ENCODE peak calls at places on chromosomes 12 and 14, in nine cellular contexts. One of them, this sample, is unnamed.

GRCh38 chr12:67681145-67681778 is 32.7 kb downstream of the DYRK2 start:
- DNase-seq in A549: peak
- DNase-seq in fibroblast of pulmonary artery: peak
- DNase-seq in fibroblast of lung: peak
- DNase-seq in ovary: no peak
- DNase-seq in tibial nerve: no peak
- DNase-seq in epithelial cell of esophagus: peak
- DNase-seq in suprapubic skin: no peak
- DNase-seq in astrocyte of the spinal cord: peak
- DNase-seq in this sample: peak

GRCh38 chr12:2138294-2138693 is 85.5 kb downstream of the CACNA1C start:
- DNase-seq in A549: no peak
- DNase-seq in fibroblast of pulmonary artery: no peak
- DNase-seq in fibroblast of lung: no peak
- DNase-seq in ovary: no peak
- DNase-seq in tibial nerve: no peak
- DNase-seq in epithelial cell of esophagus: no peak
- DNase-seq in suprapubic skin: peak
- DNase-seq in astrocyte of the spinal cord: no peak
- DNase-seq in this sample: no peak

GRCh38 chr12:107440596-107440995 is 245.0 kb upstream of the PWP1 start:
- DNase-seq in A549: no peak
- DNase-seq in fibroblast of pulmonary artery: no peak
- DNase-seq in fibroblast of lung: no peak
- DNase-seq in ovary: no peak
- DNase-seq in tibial nerve: no peak
- DNase-seq in epithelial cell of esophagus: no peak
- DNase-seq in suprapubic skin: no peak
- DNase-seq in astrocyte of the spinal cord: no peak
- DNase-seq in this sample: no peak

GRCh38 chr12:2052861-2053674 is at the start of gene CACNA1C:
- DNase-seq in A549: peak
- DNase-seq in fibroblast of pulmonary artery: peak
- DNase-seq in fibroblast of lung: peak
- DNase-seq in ovary: peak
- DNase-seq in tibial nerve: peak
- DNase-seq in epithelial cell of esophagus: peak
- DNase-seq in suprapubic skin: no peak
- DNase-seq in astrocyte of the spinal cord: peak
- DNase-seq in this sample: no peak

GRCh38 chr12:28144532-28144931 is 45.7 kb upstream of the CCDC91 start:
- DNase-seq in A549: no peak
- DNase-seq in fibroblast of pulmonary artery: no peak
- DNase-seq in fibroblast of lung: no peak
- DNase-seq in ovary: no peak
- DNase-seq in tibial nerve: no peak
- DNase-seq in epithelial cell of esophagus: no peak
- DNase-seq in suprapubic skin: no peak
- DNase-seq in astrocyte of the spinal cord: no peak
- DNase-seq in this sample: no peak

GRCh38 chr14:36973806-36974442 is 198.5 kb downstream of the SLC25A21 start:
- DNase-seq in A549: peak
- DNase-seq in fibroblast of pulmonary artery: peak
- DNase-seq in fibroblast of lung: peak
- DNase-seq in ovary: no peak
- DNase-seq in tibial nerve: no peak
- DNase-seq in epithelial cell of esophagus: peak
- DNase-seq in suprapubic skin: no peak
- DNase-seq in astrocyte of the spinal cord: peak
- DNase-seq in this sample: no peak

GRCh38 chr14:68384335-68384734 is 408.5 kb downstream of the ZFP36L1 start:
- DNase-seq in A549: no peak
- DNase-seq in fibroblast of pulmonary artery: peak
- DNase-seq in fibroblast of lung: peak
- DNase-seq in ovary: no peak
- DNase-seq in tibial nerve: no peak
- DNase-seq in epithelial cell of esophagus: peak
- DNase-seq in suprapubic skin: no peak
- DNase-seq in astrocyte of the spinal cord: no peak
- DNase-seq in this sample: no peak

GRCh38 chr12:104276192-104277131 is 27.1 kb upstream of the EID3 start:
- DNase-seq in A549: peak
- DNase-seq in fibroblast of pulmonary artery: no peak
- DNase-seq in fibroblast of lung: no peak
- DNase-seq in ovary: no peak
- DNase-seq in tibial nerve: no peak
- DNase-seq in epithelial cell of esophagus: no peak
- DNase-seq in suprapubic skin: no peak
- DNase-seq in astrocyte of the spinal cord: no peak
- DNase-seq in this sample: peak

GRCh38 chr12:88052686-88053085 is 23.5 kb upstream of the C12orf50 start:
- DNase-seq in A549: peak
- DNase-seq in fibroblast of pulmonary artery: peak
- DNase-seq in fibroblast of lung: peak
- DNase-seq in ovary: no peak
- DNase-seq in tibial nerve: no peak
- DNase-seq in epithelial cell of esophagus: peak
- DNase-seq in suprapubic skin: no peak
- DNase-seq in astrocyte of the spinal cord: peak
- DNase-seq in this sample: no peak

GRCh38 chr12:111546758-111547383 is 52.2 kb downstream of the ATXN2 start:
- DNase-seq in A549: no peak
- DNase-seq in fibroblast of pulmonary artery: no peak
- DNase-seq in fibroblast of lung: peak
- DNase-seq in ovary: no peak
- DNase-seq in tibial nerve: no peak
- DNase-seq in epithelial cell of esophagus: peak
- DNase-seq in suprapubic skin: no peak
- DNase-seq in astrocyte of the spinal cord: peak
- DNase-seq in this sample: no peak

GRCh38 chr12:104342147-104342546 is 38.6 kb downstream of the EID3 start:
- DNase-seq in A549: peak
- DNase-seq in fibroblast of pulmonary artery: no peak
- DNase-seq in fibroblast of lung: no peak
- DNase-seq in ovary: no peak
- DNase-seq in tibial nerve: no peak
- DNase-seq in epithelial cell of esophagus: no peak
- DNase-seq in suprapubic skin: no peak
- DNase-seq in astrocyte of the spinal cord: no peak
- DNase-seq in this sample: no peak

GRCh38 chr14:101054671-101055070 is 151.1 kb upstream of the RTL1 start:
- DNase-seq in A549: no peak
- DNase-seq in fibroblast of pulmonary artery: no peak
- DNase-seq in fibroblast of lung: no peak
- DNase-seq in ovary: no peak
- DNase-seq in tibial nerve: no peak
- DNase-seq in epithelial cell of esophagus: no peak
- DNase-seq in suprapubic skin: no peak
- DNase-seq in astrocyte of the spinal cord: no peak
- DNase-seq in this sample: no peak

GRCh38 chr14:101055776-101056374 is 152.4 kb upstream of the RTL1 start:
- DNase-seq in A549: no peak
- DNase-seq in fibroblast of pulmonary artery: no peak
- DNase-seq in fibroblast of lung: peak
- DNase-seq in ovary: peak
- DNase-seq in tibial nerve: no peak
- DNase-seq in epithelial cell of esophagus: no peak
- DNase-seq in suprapubic skin: no peak
- DNase-seq in astrocyte of the spinal cord: no peak
- DNase-seq in this sample: no peak

GRCh38 chr14:101057394-101057793 is 153.9 kb upstream of the RTL1 start:
- DNase-seq in A549: no peak
- DNase-seq in fibroblast of pulmonary artery: no peak
- DNase-seq in fibroblast of lung: no peak
- DNase-seq in ovary: no peak
- DNase-seq in tibial nerve: no peak
- DNase-seq in epithelial cell of esophagus: no peak
- DNase-seq in suprapubic skin: no peak
- DNase-seq in astrocyte of the spinal cord: no peak
- DNase-seq in this sample: no peak

GRCh38 chr14:101055106-101055662 is 151.7 kb upstream of the RTL1 start:
- DNase-seq in A549: no peak
- DNase-seq in fibroblast of pulmonary artery: no peak
- DNase-seq in fibroblast of lung: no peak
- DNase-seq in ovary: no peak
- DNase-seq in tibial nerve: no peak
- DNase-seq in epithelial cell of esophagus: no peak
- DNase-seq in suprapubic skin: no peak
- DNase-seq in astrocyte of the spinal cord: no peak
- DNase-seq in this sample: no peak

GRCh38 chr14:101056446-101056845 is 152.9 kb upstream of the RTL1 start:
- DNase-seq in A549: no peak
- DNase-seq in fibroblast of pulmonary artery: no peak
- DNase-seq in fibroblast of lung: peak
- DNase-seq in ovary: no peak
- DNase-seq in tibial nerve: no peak
- DNase-seq in epithelial cell of esophagus: no peak
- DNase-seq in suprapubic skin: no peak
- DNase-seq in astrocyte of the spinal cord: no peak
- DNase-seq in this sample: no peak
- TF ChIP-seq CTCF in A549: no peak
- TF ChIP-seq CTCF in fibroblast of pulmonary artery: no peak
- TF ChIP-seq CTCF in fibroblast of lung: no peak
- TF ChIP-seq CTCF in ovary: no peak
- TF ChIP-seq CTCF in tibial nerve: no peak
- TF ChIP-seq CTCF in epithelial cell of esophagus: no peak
- TF ChIP-seq CTCF in suprapubic skin: no peak
- TF ChIP-seq CTCF in astrocyte of the spinal cord: no peak
- TF ChIP-seq CTCF in this sample: no peak

DNA sequence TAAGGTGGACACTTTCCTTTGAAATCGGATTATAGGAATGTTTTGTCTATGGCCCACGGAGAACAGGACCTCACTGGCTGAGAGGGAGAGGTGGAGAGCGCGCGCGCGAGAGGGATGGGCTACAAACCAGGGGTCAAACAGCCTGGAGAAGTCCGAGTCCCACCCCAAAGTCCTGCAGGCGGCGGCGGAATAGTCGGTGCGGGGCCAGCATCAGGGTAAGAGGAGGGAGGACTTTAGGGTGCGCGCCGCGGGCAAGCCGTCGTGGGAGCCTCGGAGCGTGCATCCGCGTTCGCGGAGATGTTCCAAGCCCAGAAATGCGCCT is 3.3 kb upstream of the HOXC8 start:
- DNase-seq in A549: no peak
- DNase-seq in fibroblast of pulmonary artery: no peak
- DNase-seq in fibroblast of lung: no peak
- DNase-seq in ovary: no peak
- DNase-seq in tibial nerve: no peak
- DNase-seq in epithelial cell of esophagus: no peak
- DNase-seq in suprapubic skin: no peak
- DNase-seq in astrocyte of the spinal cord: no peak
- DNase-seq in this sample: no peak
- H3K4me3 ChIP-seq in A549: no peak
- H3K4me3 ChIP-seq in fibroblast of pulmonary artery: no peak
- H3K4me3 ChIP-seq in fibroblast of lung: no peak
- H3K4me3 ChIP-seq in ovary: no peak
- H3K4me3 ChIP-seq in tibial nerve: peak
- H3K4me3 ChIP-seq in epithelial cell of esophagus: no peak
- H3K4me3 ChIP-seq in suprapubic skin: peak
- H3K4me3 ChIP-seq in astrocyte of the spinal cord: no peak
- H3K4me3 ChIP-seq in this sample: peak

DNA sequence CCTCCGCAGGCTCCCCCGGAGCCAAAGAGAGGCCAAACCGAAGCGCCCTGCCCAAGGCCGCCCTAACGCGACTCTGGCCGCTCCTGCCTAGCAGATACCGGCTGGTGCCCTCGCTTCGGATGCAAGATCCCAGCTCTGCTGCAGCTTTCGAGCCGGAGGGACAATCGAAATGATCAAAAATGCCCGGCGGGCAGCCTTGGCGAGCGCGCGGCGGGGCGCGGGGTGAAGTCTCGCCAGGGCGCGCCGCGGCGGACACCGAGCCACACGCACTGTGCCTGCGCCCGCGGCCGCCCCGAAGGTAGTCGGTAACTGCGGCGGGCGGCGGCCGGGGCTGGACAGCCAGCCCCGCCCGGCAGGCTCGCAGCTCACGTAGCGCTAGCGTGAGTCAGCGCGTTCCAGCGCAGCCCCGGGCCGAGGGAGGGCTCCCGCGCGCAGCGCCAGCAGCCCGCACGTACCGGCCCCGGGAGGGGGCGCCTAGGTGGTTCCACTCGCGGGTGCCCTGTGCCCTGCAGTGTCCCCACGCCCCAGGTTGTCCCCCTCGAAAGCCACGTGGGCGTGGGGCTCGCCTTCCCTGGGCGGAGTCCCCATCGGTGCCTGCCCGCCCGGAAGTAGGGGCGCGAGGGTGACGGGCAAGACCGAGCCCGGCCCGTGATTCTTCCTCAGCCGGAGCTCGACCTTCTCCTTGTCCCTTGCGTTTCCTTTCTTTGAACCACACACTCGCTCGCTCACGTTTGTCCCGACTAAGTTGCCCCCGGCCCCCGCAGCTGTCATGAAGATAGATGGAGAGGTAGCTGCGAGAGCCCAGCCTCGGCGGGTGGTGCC is 109.3 kb upstream of the EGLN3 start:
- DNase-seq in A549: peak
- DNase-seq in fibroblast of pulmonary artery: peak
- DNase-seq in fibroblast of lung: peak
- DNase-seq in ovary: peak
- DNase-seq in tibial nerve: peak
- DNase-seq in epithelial cell of esophagus: peak
- DNase-seq in suprapubic skin: peak
- DNase-seq in astrocyte of the spinal cord: peak
- DNase-seq in this sample: no peak
- TF ChIP-seq CTCF in A549: peak
- TF ChIP-seq CTCF in fibroblast of pulmonary artery: no peak
- TF ChIP-seq CTCF in fibroblast of lung: peak
- TF ChIP-seq CTCF in ovary: peak
- TF ChIP-seq CTCF in tibial nerve: no peak
- TF ChIP-seq CTCF in epithelial cell of esophagus: peak
- TF ChIP-seq CTCF in suprapubic skin: no peak
- TF ChIP-seq CTCF in astrocyte of the spinal cord: peak
- TF ChIP-seq CTCF in this sample: peak

GRCh38 chr12:29238822-29239291 is 89.8 kb downstream of the FAR2 start:
- DNase-seq in A549: no peak
- DNase-seq in fibroblast of pulmonary artery: peak
- DNase-seq in fibroblast of lung: no peak
- DNase-seq in ovary: no peak
- DNase-seq in tibial nerve: no peak
- DNase-seq in epithelial cell of esophagus: peak
- DNase-seq in suprapubic skin: no peak
- DNase-seq in astrocyte of the spinal cord: peak
- DNase-seq in this sample: peak

GRCh38 chr12:29242921-29243431 is 93.9 kb downstream of the FAR2 start:
- DNase-seq in A549: no peak
- DNase-seq in fibroblast of pulmonary artery: no peak
- DNase-seq in fibroblast of lung: no peak
- DNase-seq in ovary: no peak
- DNase-seq in tibial nerve: no peak
- DNase-seq in epithelial cell of esophagus: no peak
- DNase-seq in suprapubic skin: no peak
- DNase-seq in astrocyte of the spinal cord: no peak
- DNase-seq in this sample: no peak

GRCh38 chr12:29240441-29240840 is 91.4 kb downstream of the FAR2 start:
- DNase-seq in A549: no peak
- DNase-seq in fibroblast of pulmonary artery: no peak
- DNase-seq in fibroblast of lung: no peak
- DNase-seq in ovary: no peak
- DNase-seq in tibial nerve: no peak
- DNase-seq in epithelial cell of esophagus: peak
- DNase-seq in suprapubic skin: no peak
- DNase-seq in astrocyte of the spinal cord: no peak
- DNase-seq in this sample: no peak

GRCh38 chr12:29239336-29239735 is 90.3 kb downstream of the FAR2 start:
- DNase-seq in A549: no peak
- DNase-seq in fibroblast of pulmonary artery: no peak
- DNase-seq in fibroblast of lung: no peak
- DNase-seq in ovary: no peak
- DNase-seq in tibial nerve: no peak
- DNase-seq in epithelial cell of esophagus: no peak
- DNase-seq in suprapubic skin: no peak
- DNase-seq in astrocyte of the spinal cord: no peak
- DNase-seq in this sample: no peak

GRCh38 chr12:29241821-29242591 is 92.9 kb downstream of the FAR2 start:
- DNase-seq in A549: no peak
- DNase-seq in fibroblast of pulmonary artery: peak
- DNase-seq in fibroblast of lung: peak
- DNase-seq in ovary: no peak
- DNase-seq in tibial nerve: no peak
- DNase-seq in epithelial cell of esophagus: peak
- DNase-seq in suprapubic skin: no peak
- DNase-seq in astrocyte of the spinal cord: peak
- DNase-seq in this sample: peak
- H3K4me3 ChIP-seq in A549: no peak
- H3K4me3 ChIP-seq in fibroblast of pulmonary artery: no peak
- H3K4me3 ChIP-seq in fibroblast of lung: no peak
- H3K4me3 ChIP-seq in ovary: no peak
- H3K4me3 ChIP-seq in tibial nerve: no peak
- H3K4me3 ChIP-seq in epithelial cell of esophagus: no peak
- H3K4me3 ChIP-seq in suprapubic skin: no peak
- H3K4me3 ChIP-seq in astrocyte of the spinal cord: no peak
- H3K4me3 ChIP-seq in this sample: no peak

This sample was measured in epithelial cell of proximal tubule.